ENCODE peak calls at places on chromosomes 4 and X, in nine cellular contexts. One of them, this sample, is unnamed. For H3K4me1 and H3K9me3, the result is how much of the 10 kb centered on the place peaks cover.

GRCh38 chr4:150231108-150231770 is 153.0 kb downstream of the DCLK2 start:
- DNase-seq in left lung: no peak
- DNase-seq in kidney: no peak
- DNase-seq in heart right ventricle: no peak
- DNase-seq in psoas muscle: no peak
- DNase-seq in body of pancreas: no peak
- DNase-seq in tibial nerve: no peak
- DNase-seq in CD8-positive, alpha-beta T cell: no peak
- DNase-seq in upper lobe of left lung: no peak
- DNase-seq in this sample: no peak

GRCh38 chr4:113539408-113539807 is 222.1 kb downstream of the CAMK2D start:
- DNase-seq in left lung: no peak
- DNase-seq in kidney: no peak
- DNase-seq in heart right ventricle: no peak
- DNase-seq in psoas muscle: no peak
- DNase-seq in body of pancreas: no peak
- DNase-seq in tibial nerve: no peak
- DNase-seq in CD8-positive, alpha-beta T cell: no peak
- DNase-seq in upper lobe of left lung: no peak
- DNase-seq in this sample: no peak

GRCh38 chr4:73653695-73654106 is 33.5 kb upstream of the RASSF6 start:
- DNase-seq in left lung: no peak
- DNase-seq in kidney: no peak
- DNase-seq in heart right ventricle: no peak
- DNase-seq in psoas muscle: no peak
- DNase-seq in body of pancreas: peak
- DNase-seq in tibial nerve: no peak
- DNase-seq in CD8-positive, alpha-beta T cell: no peak
- DNase-seq in upper lobe of left lung: peak
- DNase-seq in this sample: no peak

GRCh38 chr4:12846368-12846767 is 637.8 kb downstream of the RAB28 start:
- DNase-seq in left lung: no peak
- DNase-seq in kidney: no peak
- DNase-seq in heart right ventricle: no peak
- DNase-seq in psoas muscle: no peak
- DNase-seq in body of pancreas: no peak
- DNase-seq in tibial nerve: no peak
- DNase-seq in CD8-positive, alpha-beta T cell: no peak
- DNase-seq in upper lobe of left lung: no peak
- DNase-seq in this sample: no peak

GRCh38 chrX:132622130-132622529 is 133.3 kb upstream of the MBNL3 start:
- DNase-seq in left lung: no peak
- DNase-seq in kidney: no peak
- DNase-seq in heart right ventricle: no peak
- DNase-seq in psoas muscle: no peak
- DNase-seq in body of pancreas: no peak
- DNase-seq in tibial nerve: no peak
- DNase-seq in CD8-positive, alpha-beta T cell: no peak
- DNase-seq in upper lobe of left lung: no peak
- DNase-seq in this sample: no peak

GRCh38 chrX:153684447-153685178 is 3.1 kb upstream of the SLC6A8 start:
- DNase-seq in left lung: peak
- DNase-seq in kidney: peak
- DNase-seq in heart right ventricle: no peak
- DNase-seq in psoas muscle: no peak
- DNase-seq in body of pancreas: no peak
- DNase-seq in tibial nerve: no peak
- DNase-seq in CD8-positive, alpha-beta T cell: no peak
- DNase-seq in upper lobe of left lung: no peak
- DNase-seq in this sample: peak

GRCh38 chr4:175657571-175657970 is 154.5 kb downstream of the GPM6A start:
- DNase-seq in left lung: no peak
- DNase-seq in kidney: no peak
- DNase-seq in heart right ventricle: no peak
- DNase-seq in psoas muscle: no peak
- DNase-seq in body of pancreas: no peak
- DNase-seq in tibial nerve: no peak
- DNase-seq in CD8-positive, alpha-beta T cell: no peak
- DNase-seq in upper lobe of left lung: no peak
- DNase-seq in this sample: no peak

GRCh38 chrX:153476628-153477027 is 6.3 kb upstream of the HAUS7 start:
- DNase-seq in left lung: peak
- DNase-seq in kidney: no peak
- DNase-seq in heart right ventricle: peak
- DNase-seq in psoas muscle: no peak
- DNase-seq in body of pancreas: no peak
- DNase-seq in tibial nerve: no peak
- DNase-seq in CD8-positive, alpha-beta T cell: no peak
- DNase-seq in upper lobe of left lung: no peak
- DNase-seq in this sample: no peak

GRCh38 chr4:100087743-100088142 is 102.5 kb downstream of the DDIT4L start:
- DNase-seq in left lung: no peak
- DNase-seq in kidney: no peak
- DNase-seq in heart right ventricle: no peak
- DNase-seq in psoas muscle: no peak
- DNase-seq in body of pancreas: no peak
- DNase-seq in tibial nerve: no peak
- DNase-seq in CD8-positive, alpha-beta T cell: no peak
- DNase-seq in upper lobe of left lung: no peak
- DNase-seq in this sample: no peak

GRCh38 chrX:66015152-66015827 is 24.6 kb downstream of the VSIG4 start:
- DNase-seq in left lung: peak
- DNase-seq in kidney: peak
- DNase-seq in heart right ventricle: peak
- DNase-seq in psoas muscle: no peak
- DNase-seq in body of pancreas: no peak
- DNase-seq in tibial nerve: no peak
- DNase-seq in CD8-positive, alpha-beta T cell: no peak
- DNase-seq in upper lobe of left lung: peak
- DNase-seq in this sample: no peak

GRCh38 chr4:157220026-157220881 is at the start of gene GRIA2:
- DNase-seq in left lung: no peak
- DNase-seq in kidney: peak
- DNase-seq in heart right ventricle: peak
- DNase-seq in psoas muscle: peak
- DNase-seq in body of pancreas: peak
- DNase-seq in tibial nerve: no peak
- DNase-seq in CD8-positive, alpha-beta T cell: no peak
- DNase-seq in upper lobe of left lung: peak
- DNase-seq in this sample: peak

GRCh38 chrX:110222497-110223257 is 95.2 kb downstream of the AMMECR1 start:
- DNase-seq in left lung: no peak
- DNase-seq in kidney: no peak
- DNase-seq in heart right ventricle: no peak
- DNase-seq in psoas muscle: no peak
- DNase-seq in body of pancreas: no peak
- DNase-seq in tibial nerve: no peak
- DNase-seq in CD8-positive, alpha-beta T cell: no peak
- DNase-seq in upper lobe of left lung: no peak
- DNase-seq in this sample: no peak

GRCh38 chr4:56803473-56803872 is 18.0 kb downstream of the SPINK2 start:
- DNase-seq in left lung: no peak
- DNase-seq in kidney: no peak
- DNase-seq in heart right ventricle: peak
- DNase-seq in psoas muscle: no peak
- DNase-seq in body of pancreas: no peak
- DNase-seq in tibial nerve: no peak
- DNase-seq in CD8-positive, alpha-beta T cell: no peak
- DNase-seq in upper lobe of left lung: no peak
- DNase-seq in this sample: no peak

GRCh38 chr4:7381221-7381889 is 53.4 kb downstream of the PSAPL1 start:
- DNase-seq in left lung: peak
- DNase-seq in kidney: peak
- DNase-seq in heart right ventricle: no peak
- DNase-seq in psoas muscle: no peak
- DNase-seq in body of pancreas: peak
- DNase-seq in tibial nerve: no peak
- DNase-seq in CD8-positive, alpha-beta T cell: no peak
- DNase-seq in upper lobe of left lung: no peak
- DNase-seq in this sample: peak

GRCh38 chr4:42048394-42048793 is 58.1 kb downstream of the SLC30A9 start:
- DNase-seq in left lung: no peak
- DNase-seq in kidney: no peak
- DNase-seq in heart right ventricle: no peak
- DNase-seq in psoas muscle: no peak
- DNase-seq in body of pancreas: no peak
- DNase-seq in tibial nerve: no peak
- DNase-seq in CD8-positive, alpha-beta T cell: no peak
- DNase-seq in upper lobe of left lung: no peak
- DNase-seq in this sample: no peak

GRCh38 chr4:141158219-141158618 is 24.9 kb upstream of the RNF150 start:
- DNase-seq in left lung: no peak
- DNase-seq in kidney: no peak
- DNase-seq in heart right ventricle: no peak
- DNase-seq in psoas muscle: no peak
- DNase-seq in body of pancreas: no peak
- DNase-seq in tibial nerve: no peak
- DNase-seq in CD8-positive, alpha-beta T cell: no peak
- DNase-seq in upper lobe of left lung: no peak
- DNase-seq in this sample: no peak

GRCh38 chrX:118495061-118495921 is at the start of gene DOCK11:
- DNase-seq in left lung: peak
- DNase-seq in kidney: peak
- DNase-seq in heart right ventricle: peak
- DNase-seq in psoas muscle: peak
- DNase-seq in body of pancreas: peak
- DNase-seq in tibial nerve: peak
- DNase-seq in CD8-positive, alpha-beta T cell: peak
- DNase-seq in upper lobe of left lung: peak
- DNase-seq in this sample: peak

GRCh38 chrX:100895365-100896075 is 21.4 kb upstream of the NOX1 start:
- DNase-seq in left lung: no peak
- DNase-seq in kidney: no peak
- DNase-seq in heart right ventricle: peak
- DNase-seq in psoas muscle: no peak
- DNase-seq in body of pancreas: peak
- DNase-seq in tibial nerve: no peak
- DNase-seq in CD8-positive, alpha-beta T cell: no peak
- DNase-seq in upper lobe of left lung: peak
- DNase-seq in this sample: no peak

GRCh38 chrX:68383540-68383939 is 49.8 kb downstream of the OPHN1 start:
- DNase-seq in left lung: no peak
- DNase-seq in kidney: no peak
- DNase-seq in heart right ventricle: no peak
- DNase-seq in psoas muscle: no peak
- DNase-seq in body of pancreas: no peak
- DNase-seq in tibial nerve: no peak
- DNase-seq in CD8-positive, alpha-beta T cell: no peak
- DNase-seq in upper lobe of left lung: no peak
- DNase-seq in this sample: no peak

GRCh38 chrX:138756234-138756633 is 44.7 kb upstream of the FGF13 start:
- DNase-seq in left lung: peak
- DNase-seq in kidney: peak
- DNase-seq in heart right ventricle: peak
- DNase-seq in psoas muscle: peak
- DNase-seq in body of pancreas: no peak
- DNase-seq in tibial nerve: no peak
- DNase-seq in CD8-positive, alpha-beta T cell: no peak
- DNase-seq in upper lobe of left lung: no peak
- DNase-seq in this sample: no peak

GRCh38 chr4:169655401-169655800 is 35.0 kb downstream of the CLCN3 start:
- DNase-seq in left lung: no peak
- DNase-seq in kidney: no peak
- DNase-seq in heart right ventricle: no peak
- DNase-seq in psoas muscle: no peak
- DNase-seq in body of pancreas: no peak
- DNase-seq in tibial nerve: no peak
- DNase-seq in CD8-positive, alpha-beta T cell: no peak
- DNase-seq in upper lobe of left lung: no peak
- DNase-seq in this sample: no peak
- H3K4me1 ChIP-seq in left lung: under half
- H3K4me1 ChIP-seq in kidney: under half
- H3K4me1 ChIP-seq in heart right ventricle: under half
- H3K4me1 ChIP-seq in psoas muscle: under half
- H3K4me1 ChIP-seq in body of pancreas: under half
- H3K4me1 ChIP-seq in tibial nerve: under half
- H3K4me1 ChIP-seq in CD8-positive, alpha-beta T cell: under half
- H3K4me1 ChIP-seq in upper lobe of left lung: under half
- H3K4me1 ChIP-seq in this sample: under half

GRCh38 chr4:39446842-39447573 is 11.7 kb downstream of the RPL9 start:
- DNase-seq in left lung: peak
- DNase-seq in kidney: peak
- DNase-seq in heart right ventricle: peak
- DNase-seq in psoas muscle: peak
- DNase-seq in body of pancreas: peak
- DNase-seq in tibial nerve: no peak
- DNase-seq in CD8-positive, alpha-beta T cell: peak
- DNase-seq in upper lobe of left lung: peak
- DNase-seq in this sample: peak
- TF ChIP-seq CTCF in left lung: no peak
- TF ChIP-seq CTCF in kidney: no peak
- TF ChIP-seq CTCF in heart right ventricle: no peak
- TF ChIP-seq CTCF in psoas muscle: no peak
- TF ChIP-seq CTCF in body of pancreas: peak
- TF ChIP-seq CTCF in tibial nerve: peak
- TF ChIP-seq CTCF in CD8-positive, alpha-beta T cell: no peak
- TF ChIP-seq CTCF in upper lobe of left lung: no peak
- TF ChIP-seq CTCF in this sample: peak

DNA sequence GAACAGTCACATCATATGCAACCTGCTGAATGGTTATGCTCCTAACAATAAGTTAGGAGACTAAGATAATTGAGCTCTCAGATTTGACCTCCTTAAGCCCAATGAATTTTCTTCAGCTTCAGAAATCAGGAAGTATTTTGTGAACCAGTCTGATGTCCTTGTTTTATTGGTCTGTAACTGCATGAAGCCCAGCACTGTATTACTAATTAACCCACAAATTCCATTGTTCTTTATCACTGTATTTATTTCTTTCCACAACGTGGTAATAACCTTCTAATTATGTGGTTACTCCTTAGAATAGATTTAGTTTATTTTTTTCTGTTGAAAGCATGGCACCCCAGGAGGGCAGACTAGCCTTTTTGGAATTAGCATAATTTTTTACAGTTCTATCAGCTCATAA is 3.9 kb upstream of the MFAP3L start:
- DNase-seq in left lung: no peak
- DNase-seq in kidney: no peak
- DNase-seq in heart right ventricle: no peak
- DNase-seq in psoas muscle: no peak
- DNase-seq in body of pancreas: no peak
- DNase-seq in tibial nerve: no peak
- DNase-seq in CD8-positive, alpha-beta T cell: no peak
- DNase-seq in upper lobe of left lung: no peak
- DNase-seq in this sample: no peak
- H3K9me3 ChIP-seq in left lung: under half
- H3K9me3 ChIP-seq in kidney: under half
- H3K9me3 ChIP-seq in heart right ventricle: under half
- H3K9me3 ChIP-seq in psoas muscle: under half
- H3K9me3 ChIP-seq in body of pancreas: under half
- H3K9me3 ChIP-seq in tibial nerve: under half
- H3K9me3 ChIP-seq in CD8-positive, alpha-beta T cell: under half
- H3K9me3 ChIP-seq in upper lobe of left lung: under half
- H3K9me3 ChIP-seq in this sample: under half

DNA sequence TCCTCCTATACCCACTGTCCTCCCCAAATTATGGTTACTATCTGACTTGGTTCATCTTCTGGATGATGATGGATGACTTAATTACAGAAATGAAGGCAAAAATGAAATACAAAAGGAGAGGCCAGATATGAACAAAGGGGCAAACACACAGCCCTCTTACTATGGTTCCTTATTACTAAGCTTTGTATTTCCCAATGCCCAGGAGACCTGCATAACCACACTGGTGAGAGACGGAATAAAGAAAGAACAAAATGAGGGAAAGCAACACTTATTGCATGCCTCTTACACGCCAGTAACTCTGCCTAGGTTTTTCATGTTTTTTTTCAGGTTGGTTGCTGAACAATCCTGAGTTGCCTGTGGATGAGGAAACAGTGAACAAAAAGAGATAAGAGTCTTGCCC is 120.5 kb downstream of the SLC10A7 start:
- DNase-seq in left lung: no peak
- DNase-seq in kidney: no peak
- DNase-seq in heart right ventricle: no peak
- DNase-seq in psoas muscle: no peak
- DNase-seq in body of pancreas: no peak
- DNase-seq in tibial nerve: no peak
- DNase-seq in CD8-positive, alpha-beta T cell: no peak
- DNase-seq in upper lobe of left lung: no peak
- DNase-seq in this sample: no peak
- H3K4me1 ChIP-seq in left lung: under half
- H3K4me1 ChIP-seq in kidney: under half
- H3K4me1 ChIP-seq in heart right ventricle: under half
- H3K4me1 ChIP-seq in psoas muscle: under half
- H3K4me1 ChIP-seq in body of pancreas: under half
- H3K4me1 ChIP-seq in tibial nerve: under half
- H3K4me1 ChIP-seq in CD8-positive, alpha-beta T cell: under half
- H3K4me1 ChIP-seq in upper lobe of left lung: under half
- H3K4me1 ChIP-seq in this sample: under half

This sample was measured in upper lobe of right lung.